ENCODE peak calls at places on chromosomes 1 and 21, in nine cellular contexts. O is cardiac muscle cell; D is left lung; R is colonic mucosa; E is CD8-positive, alpha-beta memory T cell; C is SJSA1; L is OCI-LY7; N is neural progenitor cell; Q is ovary. Y is an unnamed sample. For H3K36me3, the result is how much of the 10 kb centered on the place peaks cover.

GRCh38 chr21:45575304-45575992 is 33.2 kb upstream of the SLC19A1 start:
- DNase-seq in D (no peak), N (no peak), L (no peak), E (no peak), C (no peak), Q (no peak), R (no peak), O (no peak), Y (no peak)

GRCh38 chr1:145886390-145886789 is 724 bp upstream of the ANKRD35 start:
- DNase-seq in O (no peak), E (no peak), N (no peak), L (no peak), C (no peak), Q (no peak), R (no peak), D (no peak), Y (no peak)

GRCh38 chr1:109996476-109996875 is 11.9 kb downstream of the AHCYL1 start:
- DNase-seq in D (no peak), L (no peak), R (no peak), E (no peak), N (no peak), O (no peak), Q (no peak), C (no peak), Y (no peak)

GRCh38 chr1:110024613-110025012 is 9.8 kb upstream of the STRIP1 start:
- DNase-seq in D (no peak), R (no peak), E (no peak), C (no peak), O (no peak), N (no peak), Q (no peak), L (no peak), Y (no peak)

GRCh38 chr1:228088586-228089498 is 6.3 kb downstream of the ARF1 start:
- DNase-seq in L (no peak), R (no peak), O (no peak), E (no peak), Q (peak), C (no peak), N (no peak), D (no peak), Y (no peak)

GRCh38 chr1:186046437-186047233 is 312.4 kb downstream of the HMCN1 start:
- DNase-seq in Q (no peak), O (no peak), C (no peak), E (no peak), L (no peak), D (no peak), N (no peak), R (no peak), Y (no peak)

GRCh38 chr1:25898223-25899015 is 7.8 kb downstream of the STMN1 start:
- DNase-seq in R (no peak), E (no peak), N (no peak), D (no peak), L (no peak), O (no peak), Q (no peak), C (no peak), Y (no peak)

GRCh38 chr1:206635983-206636354 is 633 bp downstream of the DYRK3 start:
- DNase-seq in O (no peak), L (peak), D (no peak), R (no peak), E (no peak), Q (no peak), C (peak), N (no peak), Y (no peak)

GRCh38 chr1:201487742-201488141 is 18.8 kb upstream of the PHLDA3 start:
- DNase-seq in R (no peak), O (no peak), C (no peak), N (no peak), E (no peak), Q (no peak), D (no peak), L (no peak), Y (no peak)
- H3K36me3 ChIP-seq in R (under half), O (under half), C (half or more), N (under half), E (under half), Q (under half), D (under half), L (half or more), Y (under half)

GRCh38 chr1:156268336-156268735 is 14.3 kb downstream of the SMG5 start:
- DNase-seq in L (no peak), E (no peak), N (no peak), C (no peak), O (no peak), D (no peak), Q (no peak), R (no peak), Y (no peak)

GRCh38 chr1:156266051-156266450 is 16.6 kb downstream of the SMG5 start:
- DNase-seq in O (no peak), R (no peak), D (peak), E (no peak), Q (no peak), C (no peak), N (no peak), L (no peak), Y (no peak)

DNA sequence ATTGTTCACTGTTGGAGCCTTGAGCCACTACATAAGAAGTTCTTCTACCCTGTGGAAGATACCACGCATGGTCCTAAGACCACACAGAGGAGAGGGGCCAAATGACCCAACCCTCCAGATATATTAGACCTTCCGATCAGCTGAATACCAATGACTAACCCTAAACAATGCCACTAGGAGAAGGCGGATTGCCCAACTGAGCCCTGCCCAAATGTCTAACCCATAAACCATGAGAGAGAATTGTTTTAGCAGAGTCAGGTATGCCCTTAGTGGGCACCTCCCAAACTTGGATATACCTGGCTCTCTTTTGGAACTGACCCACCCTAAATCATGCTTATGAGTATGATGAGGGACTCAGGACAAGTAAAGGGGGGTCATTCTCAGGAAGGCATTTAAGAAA is 12.3 kb downstream of the SMG5 start:
- DNase-seq in O (no peak), N (no peak), E (no peak), D (no peak), Q (no peak), L (no peak), R (no peak), C (no peak), Y (no peak)
- H3K36me3 ChIP-seq in O (half or more), N (under half), E (half or more), D (under half), Q (under half), L (half or more), R (under half), C (half or more), Y (under half)

GRCh38 chr1:229608590-229608989 is 17.3 kb downstream of the TAF5L start:
- DNase-seq in L (no peak), D (no peak), R (no peak), E (no peak), C (no peak), N (no peak), O (no peak), Q (no peak), Y (no peak)
- H3K36me3 ChIP-seq in L (half or more), D (under half), R (under half), E (under half), C (half or more), N (under half), O (under half), Q (under half), Y (under half)

DNA sequence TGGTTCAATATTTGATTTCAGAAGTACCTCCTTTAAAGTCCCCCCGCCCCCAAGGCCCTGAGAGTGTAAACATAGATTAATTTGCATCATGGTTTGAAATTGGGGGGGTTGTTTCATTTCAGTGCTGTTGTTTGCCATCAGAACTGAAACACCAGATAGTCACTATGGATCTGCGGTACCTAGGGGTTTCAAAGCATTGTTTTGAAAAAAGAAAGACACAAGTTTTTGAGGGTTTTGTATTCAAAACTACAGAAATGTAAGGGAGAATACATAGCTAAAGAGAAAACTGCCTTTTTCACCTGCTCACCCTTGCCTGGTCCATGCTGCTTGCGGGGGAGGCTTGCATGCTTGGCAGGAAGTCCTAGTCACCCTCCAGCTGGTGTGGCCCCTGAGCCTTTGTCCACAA is 59.3 kb downstream of the ACP6 start:
- DNase-seq in E (no peak), O (no peak), N (no peak), R (no peak), D (no peak), C (no peak), L (peak), Q (no peak), Y (no peak)
- H3K36me3 ChIP-seq in E (under half), O (half or more), N (under half), R (under half), D (under half), C (under half), L (half or more), Q (under half), Y (under half)

Y was measured in Caco-2.